ENCODE peak calls at places on chromosome 17, in seven cellular contexts. B, H, T, U, S, J and O are unnamed samples.
A peak's percentile ranks its signal among the peaks of the same experiment; 100 is the strongest.

GRCh38 chr17:49573510-49574282 is 2.0 kb upstream of the NXPH3 start:
- DNase-seq in B (no peak), H (no peak), T (no peak), U (no peak), S (no peak), J (no peak), O (no peak)

GRCh38 chr17:74542727-74543383 is 3.1 kb downstream of the CD300C start:
- DNase-seq in B (no peak), H (no peak), T (no peak), U (no peak), S (no peak), J (no peak), O (no peak)

GRCh38 chr17:72206376-72206775 is 85.6 kb downstream of the SOX9 start:
- DNase-seq in B (no peak), H (no peak), T (no peak), U (no peak), S (no peak), J (no peak), O (no peak)

GRCh38 chr17:9021985-9022552 is 759 bp downstream of the NTN1 start:
- DNase-seq in B (no peak), H (no peak), T (no peak), U (no peak), S (no peak), J (peak; percentile 22), O (no peak)

GRCh38 chr17:56593741-56594527 is 435 bp downstream of the NOG start:
- DNase-seq in B (no peak), H (no peak), T (peak; percentile 56), U (peak; percentile 62), S (no peak), J (peak; percentile 59), O (no peak)

GRCh38 chr17:73976676-73977521 is 226.6 kb upstream of the RPL38 start:
- DNase-seq in B (no peak), H (peak; percentile 59), T (no peak), U (no peak), S (no peak), J (no peak), O (no peak)

GRCh38 chr17:56596741-56597494 is 3.4 kb downstream of the NOG start:
- DNase-seq in B (no peak), H (no peak), T (no peak), U (no peak), S (no peak), J (no peak), O (no peak)

GRCh38 chr17:62093188-62094155 is 28.4 kb upstream of the MED13 start:
- DNase-seq in B (peak; percentile 90), H (peak; percentile 23), T (no peak), U (no peak), S (peak; percentile 90), J (no peak), O (no peak)

GRCh38 chr17:69592692-69593350 is 178.3 kb downstream of the MAP2K6 start:
- DNase-seq in B (no peak), H (no peak), T (no peak), U (no peak), S (no peak), J (no peak), O (no peak)

GRCh38 chr17:78268191-78268874 is 36.9 kb downstream of the TMEM235 start:
- DNase-seq in B (no peak), H (no peak), T (no peak), U (no peak), S (no peak), J (no peak), O (peak; percentile 83)

GRCh38 chr17:82023447-82024241 is 539 bp downstream of the LRRC45 start:
- DNase-seq in B (no peak), H (peak; percentile 44), T (no peak), U (no peak), S (no peak), J (no peak), O (no peak)

GRCh38 chr17:48247603-48248002 is 140.0 kb downstream of the SNX11 start:
- DNase-seq in B (no peak), H (no peak), T (no peak), U (no peak), S (no peak), J (no peak), O (no peak)

GRCh38 chr17:12789075-12789975 is at the start of gene ARHGAP44:
- DNase-seq in B (peak; percentile 46), H (peak; percentile 38), T (peak; percentile 73), U (peak; percentile 57), S (no peak), J (peak; percentile 58), O (no peak)

GRCh38 chr17:79977161-79977631 is 58.5 kb downstream of the TBC1D16 start:
- DNase-seq in B (no peak), H (no peak), T (no peak), U (peak; percentile 36), S (no peak), J (no peak), O (no peak)
- H3K4me1 ChIP-seq in B (no peaks in the 10 kb centered on the region), H (peaks cover 18% of the 10 kb centered on the region), T (peaks cover 16% of the 10 kb centered on the region), U (no peaks in the 10 kb centered on the region), S (no peaks in the 10 kb centered on the region), J (peaks cover 12% of the 10 kb centered on the region), O (peaks cover 19% of the 10 kb centered on the region)

GRCh38 chr17:75587718-75588545 is at the start of gene MYO15B:
- DNase-seq in B (no peak), H (peak; percentile 26), T (peak; percentile 60), U (no peak), S (no peak), J (no peak), O (no peak)
- TF ChIP-seq POLR2A in B (no peak), H (no peak), T (no peak), U (peak; percentile 5), S (peak; percentile 44), J (no peak), O (no peak)

GRCh38 chr17:14360851-14361250 is 60.0 kb downstream of the HS3ST3B1 start:
- DNase-seq in B (no peak), H (no peak), T (no peak), U (no peak), S (no peak), J (no peak), O (peak; percentile 14)

GRCh38 chr17:14361470-14361869 is 60.6 kb downstream of the HS3ST3B1 start:
- DNase-seq in B (no peak), H (no peak), T (no peak), U (no peak), S (no peak), J (no peak), O (no peak)

GRCh38 chr17:14361945-14362508 is 61.1 kb downstream of the HS3ST3B1 start:
- DNase-seq in B (no peak), H (peak; percentile 18), T (no peak), U (no peak), S (no peak), J (no peak), O (no peak)

GRCh38 chr17:14356043-14356637 is 55.3 kb downstream of the HS3ST3B1 start:
- DNase-seq in B (no peak), H (no peak), T (no peak), U (no peak), S (no peak), J (no peak), O (no peak)

GRCh38 chr17:14359251-14359939 is 58.5 kb downstream of the HS3ST3B1 start:
- DNase-seq in B (no peak), H (no peak), T (no peak), U (no peak), S (peak; percentile 26), J (no peak), O (no peak)
- TF ChIP-seq POLR2AphosphoS5 in B (no peak), H (no peak), T (no peak), U (no peak), S (no peak), J (no peak), O (no peak)

GRCh38 chr17:68355093-68355492 is 63.8 kb downstream of the ARSG start:
- DNase-seq in B (no peak), H (no peak), T (no peak), U (no peak), S (no peak), J (no peak), O (no peak)
- H3K4me1 ChIP-seq in B (peaks cover 28% of the 10 kb centered on the region), H (no peaks in the 10 kb centered on the region), T (peaks cover 5% of the 10 kb centered on the region), U (no peaks in the 10 kb centered on the region), S (peaks cover 13% of the 10 kb centered on the region), J (no peaks in the 10 kb centered on the region), O (no peaks in the 10 kb centered on the region)

DNA sequence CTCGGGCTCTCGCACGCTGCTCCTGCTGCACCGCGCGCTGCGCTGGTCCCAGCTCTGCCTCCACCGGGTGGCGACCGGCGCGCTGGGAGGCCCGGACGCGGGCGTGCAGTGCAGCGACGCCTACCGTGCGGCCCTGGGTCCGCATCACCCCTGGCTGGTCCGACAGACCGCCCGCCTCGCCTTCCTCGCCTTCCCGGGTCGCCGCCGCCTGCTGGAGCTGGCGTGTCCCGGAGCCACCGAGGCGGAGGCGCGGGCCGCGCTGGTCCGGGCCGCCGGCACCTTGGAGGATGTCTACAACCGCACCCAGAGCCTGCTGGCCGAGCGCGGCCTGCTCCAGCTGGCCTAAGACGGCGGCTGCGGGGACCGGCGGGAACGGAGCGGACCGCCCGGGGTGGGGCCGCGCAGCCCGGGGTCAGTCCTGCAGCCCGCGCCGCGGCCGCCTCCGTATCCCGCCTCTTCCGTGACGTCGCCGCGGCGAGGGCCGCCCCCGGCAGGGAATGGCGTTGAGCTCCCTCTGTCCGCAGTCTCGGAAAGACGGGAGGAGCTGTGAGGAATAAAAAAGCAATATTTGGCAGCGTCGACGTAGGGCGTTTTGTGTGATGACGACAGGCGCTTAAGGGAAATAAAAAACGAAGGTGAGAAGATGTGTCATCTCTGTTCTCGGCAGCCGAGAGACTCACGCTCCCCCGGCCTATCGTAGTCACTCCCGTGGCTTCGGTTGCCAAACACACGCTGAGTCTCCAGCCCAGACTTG is 1.4 kb downstream of the GLTPD2 start:
- DNase-seq in B (peak; percentile 88), H (peak; percentile 88), T (peak; percentile 90), U (peak; percentile 80), S (no peak), J (peak; percentile 81), O (no peak)
- TF ChIP-seq POLR2A in B (peak; percentile 77), H (peak; percentile 69), T (peak; percentile 70), U (peak; percentile 52), S (peak; percentile 76), J (peak; percentile 76), O (no peak)